ENCODE peak calls at places on chromosomes 1 and 21, in five cellular contexts. J, Y, C, P and Q are unnamed samples.

GRCh38 chr1:18137759-18138345 is 30.3 kb downstream of the IGSF21 start:
- DNase-seq in P (no peak), C (no peak), Y (no peak), J (no peak), Q (no peak)

GRCh38 chr1:10217748-10218441 is 7.5 kb downstream of the KIF1B start:
- DNase-seq in C (no peak), J (no peak), Y (no peak), P (no peak), Q (no peak)

GRCh38 chr1:192126030-192126619 is 32.1 kb upstream of the RGS18 start:
- DNase-seq in J (no peak), P (no peak), Y (no peak), C (no peak), Q (no peak)

GRCh38 chr1:162605225-162605927 is 26.9 kb upstream of the DDR2 start:
- DNase-seq in C (no peak), J (no peak), Y (no peak), P (no peak), Q (no peak)

GRCh38 chr1:244657421-244657820 is 4.5 kb downstream of the DESI2 start:
- DNase-seq in P (no peak), C (no peak), J (no peak), Y (no peak), Q (no peak)

GRCh38 chr1:5828322-5828935 is 163.8 kb downstream of the NPHP4 start:
- DNase-seq in C (no peak), Y (no peak), P (no peak), J (no peak), Q (no peak)

GRCh38 chr1:109112056-109112651 is 1.8 kb upstream of the ELAPOR1 start:
- DNase-seq in J (peak; percentile 34), Y (no peak), C (peak; percentile 71), P (peak; percentile 51), Q (no peak)

GRCh38 chr1:162725301-162725834 is 65.1 kb upstream of the HSD17B7 start:
- DNase-seq in P (no peak), Y (no peak), C (no peak), J (no peak), Q (no peak)

GRCh38 chr1:116494745-116495144 is 76.1 kb downstream of the CD58 start:
- DNase-seq in J (no peak), C (no peak), Y (no peak), P (peak; percentile 58), Q (no peak)

GRCh38 chr1:26959722-26960624 is at the start of gene KDF1:
- DNase-seq in Y (no peak), P (no peak), J (no peak), C (peak; percentile 67), Q (peak; percentile 95)

GRCh38 chr1:243255791-243256512 is at the start of gene SDCCAG8:
- DNase-seq in J (peak; percentile 86), Y (peak; percentile 99), P (peak; percentile 99), C (peak; percentile 94), Q (peak; percentile 98)

GRCh38 chr1:42420911-42421585 is 34.8 kb downstream of the ZMYND12 start:
- DNase-seq in Y (no peak), J (no peak), P (no peak), C (no peak), Q (no peak)

GRCh38 chr1:43056981-43057391 is 98.3 kb upstream of the SLC2A1 start:
- DNase-seq in C (no peak), Y (no peak), P (no peak), J (no peak), Q (no peak)

GRCh38 chr1:119731060-119731459 is 19.3 kb downstream of the PHGDH start:
- DNase-seq in J (no peak), C (no peak), Y (no peak), P (no peak), Q (no peak)

GRCh38 chr1:28973850-28974841 is 59.8 kb downstream of the EPB41 start:
- DNase-seq in Y (no peak), P (no peak), J (no peak), C (no peak), Q (no peak)

GRCh38 chr1:83763281-83764095 is 235.4 kb downstream of the TTLL7 start:
- DNase-seq in J (no peak), Y (no peak), P (no peak), C (no peak), Q (no peak)

GRCh38 chr1:161799792-161800191 is 33.7 kb downstream of the ATF6 start:
- DNase-seq in Y (no peak), P (no peak), J (no peak), C (no peak), Q (no peak)

GRCh38 chr1:230972855-230973271 is 5.8 kb downstream of the TTC13 start:
- DNase-seq in J (no peak), P (peak; percentile 25), Y (peak; percentile 55), C (no peak), Q (no peak)
- TF ChIP-seq ESRRA in J (no peak), P (no peak), Y (no peak), C (no peak), Q (no peak)

GRCh38 chr1:69567847-69568434 is at the start of gene LRRC7:
- DNase-seq in P (no peak), Y (no peak), C (peak; percentile 31), J (no peak), Q (peak; percentile 46)
- TF ChIP-seq ESRRA in P (no peak), Y (no peak), C (no peak), J (no peak), Q (no peak)

GRCh38 chr1:48691429-48692001 is 85.2 kb downstream of the BEND5 start:
- DNase-seq in P (no peak), J (no peak), C (no peak), Y (no peak), Q (no peak)
- TF ChIP-seq ESRRA in P (no peak), J (no peak), C (no peak), Y (no peak), Q (no peak)

GRCh38 chr21:29104239-29104708 is 26.2 kb upstream of the MAP3K7CL start:
- DNase-seq in Y (no peak), C (no peak), P (no peak), J (no peak), Q (no peak)

GRCh38 chr21:29102791-29103257 is 27.6 kb upstream of the MAP3K7CL start:
- DNase-seq in Y (no peak), P (peak; percentile 5), J (no peak), C (no peak), Q (no peak)

GRCh38 chr21:29105218-29105617 is 25.2 kb upstream of the MAP3K7CL start:
- DNase-seq in P (peak; percentile 8), C (no peak), Y (no peak), J (no peak), Q (no peak)
- TF ChIP-seq ESRRA in P (no peak), C (no peak), Y (no peak), J (no peak), Q (no peak)

GRCh38 chr1:36153476-36153875 is 2.5 kb upstream of the MAP7D1 start:
- DNase-seq in Y (no peak), P (no peak), C (no peak), J (no peak), Q (no peak)

GRCh38 chr1:36155560-36156328 is at the start of gene MAP7D1:
- DNase-seq in C (peak; percentile 94), J (peak; percentile 51), Y (no peak), P (peak; percentile 57), Q (peak; percentile 80)

GRCh38 chr1:36156329-36157114 is 562 bp downstream of the MAP7D1 start:
- DNase-seq in J (peak; percentile 33), C (peak; percentile 76), Y (no peak), P (no peak), Q (peak; percentile 83)

GRCh38 chr1:36154335-36154734 is 1.6 kb upstream of the MAP7D1 start:
- DNase-seq in Y (no peak), P (no peak), C (no peak), J (no peak), Q (no peak)

GRCh38 chr1:36154765-36155559 is 998 bp upstream of the MAP7D1 start:
- DNase-seq in Y (no peak), P (no peak), C (no peak), J (no peak), Q (peak; percentile 38)
- TF ChIP-seq ESRRA in Y (no peak), P (no peak), C (peak; percentile 50), J (no peak), Q (no peak)

GRCh38 chr1:93353286-93353685 is 7.6 kb downstream of the DR1 start:
- DNase-seq in Y (no peak), P (no peak), C (no peak), J (no peak), Q (no peak)
- TF ChIP-seq ESRRA in Y (no peak), P (no peak), C (no peak), J (no peak), Q (no peak)